ENCODE peak calls at places on chromosomes 7 and 10, in eight cellular contexts. One of them, this sample, is unnamed.
A peak's percentile ranks its signal among the peaks of the same experiment; 100 is the strongest.

GRCh38 chr10:33950216-33950615 is 615.7 kb upstream of the NRP1 start:
- DNase-seq in stimulated activated CD4-positive, alpha-beta T cell treated with anti-CD3 and anti-CD28 coated beads, TNF-alpha, amount 100 ng/mL, for 48 hours: no peak
- DNase-seq in type B pancreatic cell: no peak
- DNase-seq in cardiac septum: no peak
- DNase-seq in kidney glomerular epithelial cell: no peak
- DNase-seq in stimulated activated CD8-positive, alpha-beta memory T cell treated with anti-CD3 and anti-CD28 coated beads, Interleukin-4, amount 100 ng/mL, for 24 hours: no peak
- DNase-seq in activated T-helper 1 cell treated with anti-CD3 and anti-CD28 coated beads, Interleukin-2, amount 50 U/mL, for 16 hours: no peak
- DNase-seq in heart left ventricle: no peak
- DNase-seq in this sample: no peak

GRCh38 chr10:77905086-77905735 is 21.3 kb downstream of the DLG5 start:
- DNase-seq in kidney glomerular epithelial cell: no peak
- DNase-seq in heart left ventricle: no peak
- DNase-seq in cardiac septum: no peak
- DNase-seq in activated T-helper 1 cell treated with anti-CD3 and anti-CD28 coated beads, Interleukin-2, amount 50 U/mL, for 16 hours: no peak
- DNase-seq in type B pancreatic cell: no peak
- DNase-seq in stimulated activated CD8-positive, alpha-beta memory T cell treated with anti-CD3 and anti-CD28 coated beads, Interleukin-4, amount 100 ng/mL, for 24 hours: no peak
- DNase-seq in stimulated activated CD4-positive, alpha-beta T cell treated with anti-CD3 and anti-CD28 coated beads, TNF-alpha, amount 100 ng/mL, for 48 hours: no peak
- DNase-seq in this sample: no peak

GRCh38 chr10:69533658-69534057 is 39.6 kb downstream of the NEUROG3 start:
- DNase-seq in heart left ventricle: no peak
- DNase-seq in type B pancreatic cell: no peak
- DNase-seq in cardiac septum: no peak
- DNase-seq in activated T-helper 1 cell treated with anti-CD3 and anti-CD28 coated beads, Interleukin-2, amount 50 U/mL, for 16 hours: no peak
- DNase-seq in kidney glomerular epithelial cell: no peak
- DNase-seq in stimulated activated CD8-positive, alpha-beta memory T cell treated with anti-CD3 and anti-CD28 coated beads, Interleukin-4, amount 100 ng/mL, for 24 hours: no peak
- DNase-seq in stimulated activated CD4-positive, alpha-beta T cell treated with anti-CD3 and anti-CD28 coated beads, TNF-alpha, amount 100 ng/mL, for 48 hours: no peak
- DNase-seq in this sample: no peak

GRCh38 chr7:107505997-107506682 is 36.3 kb downstream of the GPR22 start:
- DNase-seq in kidney glomerular epithelial cell: peak; percentile 11
- DNase-seq in stimulated activated CD4-positive, alpha-beta T cell treated with anti-CD3 and anti-CD28 coated beads, TNF-alpha, amount 100 ng/mL, for 48 hours: no peak
- DNase-seq in heart left ventricle: no peak
- DNase-seq in stimulated activated CD8-positive, alpha-beta memory T cell treated with anti-CD3 and anti-CD28 coated beads, Interleukin-4, amount 100 ng/mL, for 24 hours: no peak
- DNase-seq in activated T-helper 1 cell treated with anti-CD3 and anti-CD28 coated beads, Interleukin-2, amount 50 U/mL, for 16 hours: no peak
- DNase-seq in cardiac septum: no peak
- DNase-seq in type B pancreatic cell: no peak
- DNase-seq in this sample: no peak

GRCh38 chr10:101611506-101611905 is 23.4 kb downstream of the DPCD start:
- DNase-seq in stimulated activated CD8-positive, alpha-beta memory T cell treated with anti-CD3 and anti-CD28 coated beads, Interleukin-4, amount 100 ng/mL, for 24 hours: no peak
- DNase-seq in heart left ventricle: no peak
- DNase-seq in activated T-helper 1 cell treated with anti-CD3 and anti-CD28 coated beads, Interleukin-2, amount 50 U/mL, for 16 hours: no peak
- DNase-seq in kidney glomerular epithelial cell: no peak
- DNase-seq in stimulated activated CD4-positive, alpha-beta T cell treated with anti-CD3 and anti-CD28 coated beads, TNF-alpha, amount 100 ng/mL, for 48 hours: no peak
- DNase-seq in cardiac septum: peak; percentile 57
- DNase-seq in type B pancreatic cell: no peak
- DNase-seq in this sample: no peak

GRCh38 chr10:64733980-64734379 is 1212.8 kb downstream of the REEP3 start:
- DNase-seq in stimulated activated CD4-positive, alpha-beta T cell treated with anti-CD3 and anti-CD28 coated beads, TNF-alpha, amount 100 ng/mL, for 48 hours: no peak
- DNase-seq in cardiac septum: no peak
- DNase-seq in activated T-helper 1 cell treated with anti-CD3 and anti-CD28 coated beads, Interleukin-2, amount 50 U/mL, for 16 hours: no peak
- DNase-seq in stimulated activated CD8-positive, alpha-beta memory T cell treated with anti-CD3 and anti-CD28 coated beads, Interleukin-4, amount 100 ng/mL, for 24 hours: no peak
- DNase-seq in type B pancreatic cell: no peak
- DNase-seq in heart left ventricle: no peak
- DNase-seq in kidney glomerular epithelial cell: peak; percentile 24
- DNase-seq in this sample: no peak

GRCh38 chr7:115005942-115006341 is 84.0 kb downstream of the MDFIC start:
- DNase-seq in stimulated activated CD4-positive, alpha-beta T cell treated with anti-CD3 and anti-CD28 coated beads, TNF-alpha, amount 100 ng/mL, for 48 hours: no peak
- DNase-seq in heart left ventricle: no peak
- DNase-seq in type B pancreatic cell: no peak
- DNase-seq in cardiac septum: no peak
- DNase-seq in activated T-helper 1 cell treated with anti-CD3 and anti-CD28 coated beads, Interleukin-2, amount 50 U/mL, for 16 hours: no peak
- DNase-seq in stimulated activated CD8-positive, alpha-beta memory T cell treated with anti-CD3 and anti-CD28 coated beads, Interleukin-4, amount 100 ng/mL, for 24 hours: no peak
- DNase-seq in kidney glomerular epithelial cell: no peak
- DNase-seq in this sample: no peak

GRCh38 chr10:63719174-63719856 is 198.1 kb downstream of the REEP3 start:
- DNase-seq in type B pancreatic cell: no peak
- DNase-seq in heart left ventricle: no peak
- DNase-seq in stimulated activated CD4-positive, alpha-beta T cell treated with anti-CD3 and anti-CD28 coated beads, TNF-alpha, amount 100 ng/mL, for 48 hours: no peak
- DNase-seq in activated T-helper 1 cell treated with anti-CD3 and anti-CD28 coated beads, Interleukin-2, amount 50 U/mL, for 16 hours: no peak
- DNase-seq in cardiac septum: no peak
- DNase-seq in stimulated activated CD8-positive, alpha-beta memory T cell treated with anti-CD3 and anti-CD28 coated beads, Interleukin-4, amount 100 ng/mL, for 24 hours: no peak
- DNase-seq in kidney glomerular epithelial cell: no peak
- DNase-seq in this sample: no peak

GRCh38 chr10:13227031-13227430 is 7.1 kb downstream of the UCMA start:
- DNase-seq in kidney glomerular epithelial cell: no peak
- DNase-seq in activated T-helper 1 cell treated with anti-CD3 and anti-CD28 coated beads, Interleukin-2, amount 50 U/mL, for 16 hours: no peak
- DNase-seq in cardiac septum: no peak
- DNase-seq in stimulated activated CD8-positive, alpha-beta memory T cell treated with anti-CD3 and anti-CD28 coated beads, Interleukin-4, amount 100 ng/mL, for 24 hours: no peak
- DNase-seq in heart left ventricle: no peak
- DNase-seq in type B pancreatic cell: no peak
- DNase-seq in stimulated activated CD4-positive, alpha-beta T cell treated with anti-CD3 and anti-CD28 coated beads, TNF-alpha, amount 100 ng/mL, for 48 hours: no peak
- DNase-seq in this sample: no peak

GRCh38 chr10:119494224-119495060 is 48.1 kb downstream of the RGS10 start:
- DNase-seq in activated T-helper 1 cell treated with anti-CD3 and anti-CD28 coated beads, Interleukin-2, amount 50 U/mL, for 16 hours: no peak
- DNase-seq in stimulated activated CD4-positive, alpha-beta T cell treated with anti-CD3 and anti-CD28 coated beads, TNF-alpha, amount 100 ng/mL, for 48 hours: no peak
- DNase-seq in cardiac septum: no peak
- DNase-seq in stimulated activated CD8-positive, alpha-beta memory T cell treated with anti-CD3 and anti-CD28 coated beads, Interleukin-4, amount 100 ng/mL, for 24 hours: no peak
- DNase-seq in heart left ventricle: no peak
- DNase-seq in kidney glomerular epithelial cell: no peak
- DNase-seq in type B pancreatic cell: no peak
- DNase-seq in this sample: no peak

GRCh38 chr10:79148452-79149344 is 79.9 kb downstream of the ZMIZ1 start:
- DNase-seq in type B pancreatic cell: no peak
- DNase-seq in kidney glomerular epithelial cell: no peak
- DNase-seq in heart left ventricle: peak; percentile 82
- DNase-seq in stimulated activated CD8-positive, alpha-beta memory T cell treated with anti-CD3 and anti-CD28 coated beads, Interleukin-4, amount 100 ng/mL, for 24 hours: no peak
- DNase-seq in cardiac septum: peak; percentile 87
- DNase-seq in stimulated activated CD4-positive, alpha-beta T cell treated with anti-CD3 and anti-CD28 coated beads, TNF-alpha, amount 100 ng/mL, for 48 hours: no peak
- DNase-seq in activated T-helper 1 cell treated with anti-CD3 and anti-CD28 coated beads, Interleukin-2, amount 50 U/mL, for 16 hours: no peak
- DNase-seq in this sample: no peak

This sample was measured in AG09319.